ENCODE peak calls at places on chromosomes 3 and 15, in seven cellular contexts. One of them, this sample, is unnamed.

GRCh38 chr3:37922721-37923575 is 61.3 kb downstream of the CTDSPL start:
- DNase-seq in A549: no peak
- DNase-seq in GM12878: no peak
- DNase-seq in HCT116: no peak
- DNase-seq in K562: peak
- DNase-seq in H1: peak
- DNase-seq in HepG2: no peak
- DNase-seq in this sample: peak

GRCh38 chr3:175108012-175108411 is 248.9 kb downstream of the NAALADL2 start:
- DNase-seq in A549: no peak
- DNase-seq in GM12878: no peak
- DNase-seq in HCT116: no peak
- DNase-seq in K562: no peak
- DNase-seq in H1: no peak
- DNase-seq in HepG2: no peak
- DNase-seq in this sample: no peak

GRCh38 chr3:133760916-133761315 is 14.7 kb downstream of the TF start:
- DNase-seq in A549: no peak
- DNase-seq in GM12878: no peak
- DNase-seq in HCT116: no peak
- DNase-seq in K562: no peak
- DNase-seq in H1: no peak
- DNase-seq in HepG2: no peak
- DNase-seq in this sample: no peak

GRCh38 chr15:66882251-66883020 is 180.4 kb downstream of the SMAD6 start:
- DNase-seq in A549: no peak
- DNase-seq in GM12878: no peak
- DNase-seq in HCT116: no peak
- DNase-seq in K562: no peak
- DNase-seq in H1: peak
- DNase-seq in HepG2: no peak
- DNase-seq in this sample: peak

GRCh38 chr15:100328796-100329195 is 13.0 kb downstream of the ADAMTS17 start:
- DNase-seq in A549: no peak
- DNase-seq in GM12878: no peak
- DNase-seq in HCT116: no peak
- DNase-seq in K562: no peak
- DNase-seq in H1: no peak
- DNase-seq in HepG2: no peak
- DNase-seq in this sample: no peak

GRCh38 chr15:89332446-89332845 is 2.2 kb downstream of the POLG start:
- DNase-seq in A549: peak
- DNase-seq in GM12878: no peak
- DNase-seq in HCT116: peak
- DNase-seq in K562: peak
- DNase-seq in H1: no peak
- DNase-seq in HepG2: peak
- DNase-seq in this sample: peak

GRCh38 chr3:139893264-139893962 is 41.6 kb upstream of the CLSTN2 start:
- DNase-seq in A549: no peak
- DNase-seq in GM12878: no peak
- DNase-seq in HCT116: no peak
- DNase-seq in K562: no peak
- DNase-seq in H1: no peak
- DNase-seq in HepG2: no peak
- DNase-seq in this sample: no peak

GRCh38 chr3:69329897-69330296 is 56.0 kb downstream of the FRMD4B start:
- DNase-seq in A549: no peak
- DNase-seq in GM12878: no peak
- DNase-seq in HCT116: no peak
- DNase-seq in K562: no peak
- DNase-seq in H1: no peak
- DNase-seq in HepG2: no peak
- DNase-seq in this sample: peak

GRCh38 chr15:45585069-45585468 is 2.1 kb upstream of the BLOC1S6 start:
- DNase-seq in A549: no peak
- DNase-seq in GM12878: no peak
- DNase-seq in HCT116: no peak
- DNase-seq in K562: no peak
- DNase-seq in H1: no peak
- DNase-seq in HepG2: no peak
- DNase-seq in this sample: no peak
- TF ChIP-seq CEBPB in A549: no peak
- TF ChIP-seq CEBPB in GM12878: no peak
- TF ChIP-seq CEBPB in HCT116: no peak
- TF ChIP-seq CEBPB in K562: no peak
- TF ChIP-seq CEBPB in H1: no peak
- TF ChIP-seq CEBPB in HepG2: no peak
- TF ChIP-seq CEBPB in this sample: no peak

GRCh38 chr3:36738701-36739100 is 25.7 kb downstream of the DCLK3 start:
- DNase-seq in A549: no peak
- DNase-seq in GM12878: no peak
- DNase-seq in HCT116: no peak
- DNase-seq in K562: no peak
- DNase-seq in H1: no peak
- DNase-seq in HepG2: no peak
- DNase-seq in this sample: no peak
- TF ChIP-seq CEBPB in A549: no peak
- TF ChIP-seq CEBPB in GM12878: no peak
- TF ChIP-seq CEBPB in HCT116: no peak
- TF ChIP-seq CEBPB in K562: no peak
- TF ChIP-seq CEBPB in H1: no peak
- TF ChIP-seq CEBPB in HepG2: no peak
- TF ChIP-seq CEBPB in this sample: no peak

DNA sequence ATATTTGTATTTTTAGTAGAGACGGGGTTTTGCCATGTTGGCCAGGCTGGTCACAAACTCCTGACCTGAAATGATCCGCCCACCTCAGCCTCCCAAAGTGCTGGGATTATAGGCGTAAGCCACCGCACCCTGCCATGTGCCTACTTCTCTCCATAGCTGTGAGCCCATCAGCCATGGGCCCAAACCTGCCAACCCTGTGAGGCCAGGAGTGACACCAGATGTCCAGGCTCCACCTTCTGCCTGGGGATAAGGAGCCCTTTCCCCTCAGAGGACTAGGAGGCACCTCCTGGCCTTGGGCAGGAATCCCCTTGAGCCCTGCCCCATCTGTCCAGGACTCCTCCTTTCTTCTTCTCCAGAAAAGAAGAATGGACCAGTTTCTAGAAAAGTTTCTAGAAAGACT is 14.2 kb upstream of the RFT1 start:
- DNase-seq in A549: no peak
- DNase-seq in GM12878: no peak
- DNase-seq in HCT116: no peak
- DNase-seq in K562: no peak
- DNase-seq in H1: no peak
- DNase-seq in HepG2: no peak
- DNase-seq in this sample: no peak
- TF ChIP-seq CEBPB in A549: no peak
- TF ChIP-seq CEBPB in GM12878: no peak
- TF ChIP-seq CEBPB in HCT116: no peak
- TF ChIP-seq CEBPB in K562: no peak
- TF ChIP-seq CEBPB in H1: no peak
- TF ChIP-seq CEBPB in HepG2: no peak
- TF ChIP-seq CEBPB in this sample: no peak

DNA sequence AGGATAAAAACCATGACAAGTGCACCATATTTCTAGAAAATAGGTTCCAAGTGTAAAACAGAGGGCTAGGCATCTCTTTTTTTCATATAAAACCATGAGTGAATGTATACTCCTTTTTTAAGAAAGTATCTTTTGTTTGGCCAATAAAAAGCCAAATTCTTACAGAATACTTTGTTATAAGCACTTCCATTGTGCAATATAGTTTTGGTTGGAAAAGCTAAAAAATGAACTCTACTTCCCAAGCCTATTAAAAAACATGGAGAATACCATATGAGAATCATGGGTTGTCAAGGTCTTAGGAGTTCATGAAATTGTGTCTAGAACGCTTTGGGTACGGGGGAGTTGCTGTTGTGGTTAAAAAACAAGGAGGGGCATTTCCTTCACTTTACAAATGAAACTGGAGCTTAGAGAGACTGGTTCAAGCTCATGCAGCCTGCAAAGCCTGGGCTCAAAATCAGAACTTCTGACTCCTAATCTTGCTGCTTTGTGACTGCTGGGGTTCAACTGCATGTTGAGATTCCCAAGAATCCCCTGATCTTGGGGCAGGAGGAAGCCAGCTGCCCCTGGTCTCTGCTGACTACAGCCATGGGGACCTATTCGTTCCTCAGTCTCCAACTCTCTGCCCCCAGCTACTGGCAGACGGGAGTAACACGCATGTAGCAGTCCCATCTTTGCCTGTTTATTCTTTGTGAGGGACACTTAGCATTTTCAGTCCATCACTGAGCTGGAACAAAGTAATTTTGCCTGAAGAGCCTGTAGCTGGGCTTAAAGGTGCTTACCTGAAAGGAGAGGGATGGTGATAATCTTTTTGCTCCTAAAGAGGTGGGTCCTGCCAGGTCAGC is 229.1 kb downstream of the CHST2 start:
- DNase-seq in A549: no peak
- DNase-seq in GM12878: no peak
- DNase-seq in HCT116: no peak
- DNase-seq in K562: peak
- DNase-seq in H1: no peak
- DNase-seq in HepG2: no peak
- DNase-seq in this sample: no peak
- TF ChIP-seq CEBPB in A549: no peak
- TF ChIP-seq CEBPB in GM12878: no peak
- TF ChIP-seq CEBPB in HCT116: no peak
- TF ChIP-seq CEBPB in K562: peak
- TF ChIP-seq CEBPB in H1: no peak
- TF ChIP-seq CEBPB in HepG2: no peak
- TF ChIP-seq CEBPB in this sample: no peak

GRCh38 chr15:44492040-44492439 is 44.9 kb upstream of the EIF3J start:
- DNase-seq in A549: no peak
- DNase-seq in GM12878: no peak
- DNase-seq in HCT116: no peak
- DNase-seq in K562: no peak
- DNase-seq in H1: no peak
- DNase-seq in HepG2: no peak
- DNase-seq in this sample: no peak

GRCh38 chr15:44490628-44491027 is 46.3 kb upstream of the EIF3J start:
- DNase-seq in A549: no peak
- DNase-seq in GM12878: no peak
- DNase-seq in HCT116: no peak
- DNase-seq in K562: no peak
- DNase-seq in H1: no peak
- DNase-seq in HepG2: no peak
- DNase-seq in this sample: peak

GRCh38 chr15:44492672-44493071 is 44.3 kb upstream of the EIF3J start:
- DNase-seq in A549: no peak
- DNase-seq in GM12878: no peak
- DNase-seq in HCT116: no peak
- DNase-seq in K562: no peak
- DNase-seq in H1: no peak
- DNase-seq in HepG2: no peak
- DNase-seq in this sample: no peak

GRCh38 chr15:44485880-44486279 is 51.1 kb upstream of the EIF3J start:
- DNase-seq in A549: no peak
- DNase-seq in GM12878: no peak
- DNase-seq in HCT116: no peak
- DNase-seq in K562: no peak
- DNase-seq in H1: no peak
- DNase-seq in HepG2: no peak
- DNase-seq in this sample: no peak

DNA sequence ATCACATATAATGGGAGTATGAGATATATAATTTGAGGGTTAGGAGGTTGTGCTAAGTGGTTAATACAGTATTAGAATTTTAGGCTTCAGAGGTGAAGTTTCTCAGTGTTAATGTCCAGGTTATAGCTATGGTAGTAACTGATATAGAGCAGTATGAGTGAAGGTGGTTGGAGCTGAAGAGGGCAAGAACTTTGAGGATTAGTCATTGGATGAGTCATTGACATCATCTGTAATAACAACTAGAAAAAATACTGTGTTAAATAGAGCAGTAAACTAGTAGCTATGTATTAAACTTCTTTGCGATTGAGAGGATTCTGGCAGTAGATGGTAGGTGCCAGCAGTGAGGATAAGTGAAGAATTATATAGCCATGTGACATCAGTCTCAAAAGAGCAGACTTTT is 47.5 kb upstream of the EIF3J start:
- DNase-seq in A549: peak
- DNase-seq in GM12878: no peak
- DNase-seq in HCT116: peak
- DNase-seq in K562: peak
- DNase-seq in H1: no peak
- DNase-seq in HepG2: peak
- DNase-seq in this sample: peak
- TF ChIP-seq CEBPB in A549: no peak
- TF ChIP-seq CEBPB in GM12878: no peak
- TF ChIP-seq CEBPB in HCT116: no peak
- TF ChIP-seq CEBPB in K562: no peak
- TF ChIP-seq CEBPB in H1: no peak
- TF ChIP-seq CEBPB in HepG2: no peak
- TF ChIP-seq CEBPB in this sample: no peak